ENCODE peak calls at places on chromosomes 11 and 22, in eight cellular contexts. O is transverse colon; C is SJSA1; A is esophagus squamous epithelium; L is pancreas; J is WERI-Rb-1; F is CD8-positive, alpha-beta T cell; Z is AG04450. Y is an unnamed sample.

GRCh38 chr11:117902001-117902855 is 25.8 kb upstream of the FXYD6 start:
- DNase-seq in O (no peak), C (no peak), A (no peak), L (no peak), J (no peak), F (no peak), Z (no peak), Y (no peak)

GRCh38 chr11:79437981-79438630 is 2.7 kb downstream of the TENM4 start:
- DNase-seq in O (no peak), C (no peak), A (no peak), L (no peak), J (no peak), F (no peak), Z (no peak), Y (no peak)

GRCh38 chr11:96960926-96961325 is 571.1 kb downstream of the JRKL start:
- DNase-seq in O (no peak), C (no peak), A (no peak), L (no peak), J (no peak), F (no peak), Z (no peak), Y (no peak)

GRCh38 chr22:27318516-27318915 is 483.0 kb downstream of the MN1 start:
- DNase-seq in O (peak; percentile 62), C (no peak), A (no peak), L (no peak), J (no peak), F (no peak), Z (no peak), Y (peak; percentile 46)

GRCh38 chr22:29031236-29031982 is 30.2 kb downstream of the C22orf31 start:
- DNase-seq in O (peak; percentile 40), C (peak; percentile 99), A (no peak), L (peak; percentile 42), J (no peak), F (no peak), Z (peak; percentile 79), Y (peak; percentile 22)

GRCh38 chr11:118608268-118609214 is 1.1 kb downstream of the PHLDB1 start:
- DNase-seq in O (peak; percentile 75), C (peak; percentile 80), A (no peak), L (no peak), J (peak; percentile 24), F (peak; percentile 81), Z (no peak), Y (peak; percentile 79)

GRCh38 chr22:17368727-17369552 is at the start of gene CECR2:
- DNase-seq in O (peak; percentile 21), C (no peak), A (no peak), L (peak; percentile 43), J (peak; percentile 48), F (no peak), Z (no peak), Y (peak; percentile 60)

GRCh38 chr22:20111045-20111688 is 4.7 kb upstream of the RANBP1 start:
- DNase-seq in O (no peak), C (no peak), A (no peak), L (no peak), J (peak; percentile 58), F (no peak), Z (no peak), Y (no peak)

GRCh38 chr11:35085766-35086165 is 53.2 kb upstream of the CD44 start:
- DNase-seq in O (no peak), C (no peak), A (no peak), L (no peak), J (no peak), F (no peak), Z (no peak), Y (peak; percentile 34)

GRCh38 chr11:30322162-30322561 is 742 bp upstream of the ARL14EP start:
- DNase-seq in O (no peak), C (no peak), A (no peak), L (no peak), J (no peak), F (no peak), Z (no peak), Y (no peak)

GRCh38 chr11:8229299-8230177 is 34.1 kb downstream of the LMO1 start:
- DNase-seq in O (peak; percentile 68), C (no peak), A (no peak), L (peak; percentile 71), J (no peak), F (no peak), Z (no peak), Y (peak; percentile 38)

GRCh38 chr11:120316880-120317688 is 8.0 kb upstream of the TLCD5 start:
- DNase-seq in O (peak; percentile 90), C (no peak), A (no peak), L (peak; percentile 60), J (no peak), F (no peak), Z (no peak), Y (peak; percentile 85)

GRCh38 chr11:78313181-78313788 is 104.3 kb downstream of the GAB2 start:
- DNase-seq in O (peak; percentile 52), C (no peak), A (no peak), L (no peak), J (no peak), F (no peak), Z (no peak), Y (no peak)

GRCh38 chr11:19672591-19673206 is 39.9 kb upstream of the NAV2 start:
- DNase-seq in O (no peak), C (no peak), A (no peak), L (no peak), J (peak; percentile 13), F (no peak), Z (no peak), Y (no peak)

GRCh38 chr11:2649848-2650247 is 49.9 kb downstream of the KCNQ1OT1 start:
- DNase-seq in O (no peak), C (no peak), A (no peak), L (no peak), J (no peak), F (no peak), Z (no peak), Y (no peak)
- H3K9me3 ChIP-seq in O (peaks cover 38% of the 10 kb centered on the region), C (peaks cover 70% of the 10 kb centered on the region), A (peaks cover 82% of the 10 kb centered on the region), L (peaks cover 3% of the 10 kb centered on the region), J (peaks cover 36% of the 10 kb centered on the region), F (peaks cover 13% of the 10 kb centered on the region), Z (peaks cover 60% of the 10 kb centered on the region), Y (peaks cover 100% of the 10 kb centered on the region)

GRCh38 chr22:21917959-21918261 is 34.7 kb downstream of the PPM1F start:
- DNase-seq in O (no peak), C (no peak), A (no peak), L (no peak), J (no peak), F (no peak), Z (no peak), Y (no peak)

GRCh38 chr22:21917206-21917958 is 35.3 kb downstream of the PPM1F start:
- DNase-seq in O (no peak), C (no peak), A (no peak), L (peak; percentile 74), J (no peak), F (no peak), Z (no peak), Y (no peak)

GRCh38 chr22:21918466-21919185 is 34.0 kb downstream of the PPM1F start:
- DNase-seq in O (no peak), C (no peak), A (no peak), L (no peak), J (no peak), F (no peak), Z (no peak), Y (no peak)

GRCh38 chr22:21916309-21916918 is 36.2 kb downstream of the PPM1F start:
- DNase-seq in O (no peak), C (no peak), A (no peak), L (no peak), J (no peak), F (no peak), Z (no peak), Y (no peak)

GRCh38 chr22:21915624-21916308 is 36.9 kb downstream of the PPM1F start:
- DNase-seq in O (no peak), C (no peak), A (no peak), L (no peak), J (no peak), F (no peak), Z (no peak), Y (no peak)
- H3K4me3 ChIP-seq in O (no peak overlapping the region), C (no peak overlapping the region), A (no peak overlapping the region), L (no peak overlapping the region), J (no peak overlapping the region), F (no peak overlapping the region), Z (no peak overlapping the region), Y (no peak overlapping the region)

GRCh38 chr11:61967924-61968757 is 707 bp upstream of the FTH1 start:
- DNase-seq in O (peak; percentile 65), C (peak; percentile 77), A (no peak), L (no peak), J (peak; percentile 48), F (peak; percentile 35), Z (no peak), Y (peak; percentile 73)
- H3K9me3 ChIP-seq in O (no peaks in the 10 kb centered on the region), C (no peaks in the 10 kb centered on the region), A (no peaks in the 10 kb centered on the region), L (no peaks in the 10 kb centered on the region), J (no peaks in the 10 kb centered on the region), F (no peaks in the 10 kb centered on the region), Z (peaks cover 5% of the 10 kb centered on the region), Y (no peaks in the 10 kb centered on the region)

GRCh38 chr11:69647761-69648497 is 7.0 kb downstream of the CCND1 start:
- DNase-seq in O (no peak), C (peak; percentile 77), A (no peak), L (no peak), J (no peak), F (no peak), Z (no peak), Y (no peak)
- H3K4me3 ChIP-seq in O (no peak overlapping the region), C (no peak overlapping the region), A (no peak overlapping the region), L (no peak overlapping the region), J (no peak overlapping the region), F (no peak overlapping the region), Z (no peak overlapping the region), Y (no peak overlapping the region)

DNA sequence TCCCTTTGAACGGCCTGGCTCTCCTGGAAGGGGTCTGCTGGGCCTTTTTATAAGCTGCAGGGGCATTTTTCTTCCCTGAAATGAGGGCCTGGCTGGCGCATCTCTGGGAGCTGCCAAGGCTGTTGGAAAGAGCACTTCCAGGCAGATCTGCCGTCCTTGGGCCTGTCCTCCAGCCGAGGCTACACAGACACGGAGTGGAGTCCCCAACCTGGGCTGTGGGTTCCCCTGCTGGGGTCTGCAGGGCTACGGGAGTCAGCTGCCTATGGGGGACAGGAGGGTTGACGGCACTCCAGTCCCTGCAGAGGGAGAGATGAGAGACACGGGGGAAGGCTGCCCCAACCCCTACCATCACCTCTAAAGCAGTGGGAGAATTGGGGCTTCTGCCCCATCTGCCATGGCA is 606.6 kb downstream of the TBC1D22A start:
- DNase-seq in O (no peak), C (peak; percentile 32), A (no peak), L (no peak), J (peak; percentile 2), F (no peak), Z (no peak), Y (no peak)
- H3K9me3 ChIP-seq in O (no peaks in the 10 kb centered on the region), C (no peaks in the 10 kb centered on the region), A (peaks cover 6% of the 10 kb centered on the region), L (no peaks in the 10 kb centered on the region), J (no peaks in the 10 kb centered on the region), F (no peaks in the 10 kb centered on the region), Z (no peaks in the 10 kb centered on the region), Y (peaks cover 5% of the 10 kb centered on the region)

Y was measured in heart right ventricle.